ENCODE peak calls at places on chromosomes 4 and X, in four cellular contexts. U, Q, I and C are unnamed samples.

GRCh38 chrX:104045642-104046041 is 5.9 kb downstream of the H2BW2 start:
- DNase-seq in Q (no peak), I (no peak), U (no peak), C (no peak)

GRCh38 chr4:11420327-11420726 is 8.4 kb downstream of the HS3ST1 start:
- DNase-seq in U (no peak), I (no peak), Q (no peak), C (no peak)

GRCh38 chrX:75155454-75155829 is 641 bp downstream of the ABCB7 start:
- DNase-seq in U (no peak), Q (peak; percentile 26), I (no peak), C (no peak)

GRCh38 chrX:131802836-131803626 is 220.1 kb upstream of the STK26 start:
- DNase-seq in U (peak; percentile 63), I (peak; percentile 59), Q (peak; percentile 5), C (no peak)

GRCh38 chr4:123811763-123812390 is 415.3 kb downstream of the SPRY1 start:
- DNase-seq in U (peak; percentile 20), I (no peak), Q (no peak), C (no peak)

GRCh38 chrX:1535241-1536041 is 1.5 kb downstream of the P2RY8 start:
- DNase-seq in Q (peak; percentile 64), I (no peak), U (peak; percentile 55), C (peak; percentile 44)

GRCh38 chr4:55132775-55133174 is 7.4 kb upstream of the KDR start:
- DNase-seq in Q (no peak), I (no peak), U (no peak), C (no peak)

GRCh38 chr4:675980-676870 is 1.9 kb downstream of the MYL5 start:
- DNase-seq in U (no peak), I (no peak), Q (peak; percentile 66), C (no peak)

GRCh38 chrX:8873102-8873501 is 71.9 kb upstream of the FAM9A start:
- DNase-seq in I (no peak), U (no peak), Q (no peak), C (no peak)

GRCh38 chrX:45806410-45807121 is 605.9 kb upstream of the DIPK2B start:
- DNase-seq in I (no peak), U (peak; percentile 13), Q (peak; percentile 60), C (no peak)

GRCh38 chr4:7788687-7789425 is 150.8 kb downstream of the AFAP1 start:
- DNase-seq in U (no peak), I (no peak), Q (peak; percentile 25), C (no peak)

GRCh38 chrX:129013574-129013973 is 509.7 kb downstream of the SMARCA1 start:
- DNase-seq in U (no peak), Q (peak; percentile 1), I (no peak), C (no peak)

GRCh38 chrX:150074175-150074574 is 135.9 kb upstream of the EOLA2 start:
- DNase-seq in U (no peak), Q (no peak), I (no peak), C (no peak)

GRCh38 chr4:2797545-2798305 is 4.8 kb downstream of the SH3BP2 start:
- DNase-seq in U (no peak), I (no peak), Q (peak; percentile 13), C (no peak)

GRCh38 chr4:110898290-110898689 is 275.4 kb upstream of the PITX2 start:
- DNase-seq in Q (no peak), I (no peak), U (no peak), C (no peak)

GRCh38 chr4:26032142-26032541 is 118.1 kb downstream of the SMIM20 start:
- DNase-seq in I (no peak), Q (no peak), U (no peak), C (no peak)

GRCh38 chrX:104419926-104420325 is 146.1 kb upstream of the IL1RAPL2 start:
- DNase-seq in I (no peak), Q (no peak), U (no peak), C (no peak)